ENCODE peak calls at places on chromosome 6, in six cellular contexts. T is AG04450; Y is brain microvascular endothelial cell; C is CD4-positive, alpha-beta T cell; V is tibial artery; E is left ventricle myocardium inferior. H is an unnamed sample.
A peak's percentile ranks its signal among the peaks of the same experiment; 100 is the strongest.

GRCh38 chr6:20837189-20837588 is 302.9 kb downstream of the CDKAL1 start:
- DNase-seq in T (no peak), Y (no peak), C (no peak), V (no peak), E (no peak), H (no peak)

GRCh38 chr6:150767161-150767560 is 98.3 kb upstream of the MTHFD1L start:
- DNase-seq in T (no peak), Y (no peak), C (no peak), V (no peak), E (no peak), H (no peak)

GRCh38 chr6:110476046-110476849 is at the start of gene SLC22A16:
- DNase-seq in T (no peak), Y (no peak), C (no peak), V (no peak), E (no peak), H (no peak)

GRCh38 chr6:131041814-131042213 is 21.2 kb downstream of the EPB41L2 start:
- DNase-seq in T (no peak), Y (no peak), C (no peak), V (no peak), E (no peak), H (no peak)

GRCh38 chr6:21999012-21999528 is 297.8 kb downstream of the PRL start:
- DNase-seq in T (no peak), Y (peak; percentile 72), C (no peak), V (no peak), E (no peak), H (no peak)

GRCh38 chr6:143556529-143556928 is 45.0 kb upstream of the FUCA2 start:
- DNase-seq in T (peak; percentile 66), Y (peak; percentile 97), C (no peak), V (no peak), E (no peak), H (no peak)

GRCh38 chr6:28794175-28795002 is 129.4 kb downstream of the TRIM27 start:
- DNase-seq in T (no peak), Y (peak; percentile 52), C (no peak), V (no peak), E (no peak), H (no peak)

GRCh38 chr6:104597541-104598050 is 262.1 kb downstream of the HACE1 start:
- DNase-seq in T (no peak), Y (no peak), C (no peak), V (no peak), E (no peak), H (no peak)

GRCh38 chr6:146526192-146526591 is 17.4 kb upstream of the RAB32 start:
- DNase-seq in T (no peak), Y (peak; percentile 17), C (no peak), V (no peak), E (no peak), H (no peak)

GRCh38 chr6:88263591-88263990 is 97.4 kb upstream of the CNR1 start:
- DNase-seq in T (no peak), Y (no peak), C (no peak), V (no peak), E (no peak), H (no peak)

GRCh38 chr6:2114100-2114499 is 131.3 kb downstream of the GMDS start:
- DNase-seq in T (no peak), Y (no peak), C (no peak), V (no peak), E (no peak), H (no peak)

GRCh38 chr6:16240618-16241320 is 2.4 kb downstream of the GMPR start:
- DNase-seq in T (no peak), Y (no peak), C (no peak), V (no peak), E (no peak), H (no peak)

GRCh38 chr6:169689247-169689646 is 12.6 kb downstream of the WDR27 start:
- DNase-seq in T (peak; percentile 29), Y (no peak), C (no peak), V (no peak), E (no peak), H (no peak)

GRCh38 chr6:170057034-170057734 is 233.7 kb downstream of the DLL1 start:
- DNase-seq in T (no peak), Y (no peak), C (no peak), V (peak; percentile 48), E (no peak), H (no peak)

GRCh38 chr6:43778976-43779863 is 9.2 kb downstream of the VEGFA start:
- DNase-seq in T (no peak), Y (no peak), C (no peak), V (no peak), E (no peak), H (no peak)

GRCh38 chr6:98487612-98488011 is 346.8 kb upstream of the POU3F2 start:
- DNase-seq in T (no peak), Y (no peak), C (no peak), V (no peak), E (no peak), H (no peak)

GRCh38 chr6:108797951-108798671 is 50.1 kb upstream of the ARMC2 start:
- DNase-seq in T (no peak), Y (no peak), C (no peak), V (no peak), E (no peak), H (peak; percentile 86)

GRCh38 chr6:106525111-106525884 is 104.0 kb downstream of the RTN4IP1 start:
- DNase-seq in T (no peak), Y (no peak), C (no peak), V (no peak), E (no peak), H (no peak)

GRCh38 chr6:105648276-105648675 is 245.4 kb upstream of the PREP start:
- DNase-seq in T (no peak), Y (no peak), C (no peak), V (no peak), E (no peak), H (no peak)

GRCh38 chr6:144131248-144131709 is 19.0 kb upstream of the STX11 start:
- DNase-seq in T (no peak), Y (peak; percentile 38), C (no peak), V (no peak), E (no peak), H (no peak)

GRCh38 chr6:151690303-151690702 is 117.2 kb upstream of the ESR1 start:
- DNase-seq in T (no peak), Y (no peak), C (no peak), V (no peak), E (no peak), H (no peak)

GRCh38 chr6:106799008-106799952 is 169.9 kb downstream of the QRSL1 start:
- DNase-seq in T (peak; percentile 1), Y (no peak), C (no peak), V (no peak), E (no peak), H (no peak)

GRCh38 chr6:79719248-79719975 is 88.3 kb downstream of the SH3BGRL2 start:
- DNase-seq in T (no peak), Y (peak; percentile 59), C (no peak), V (no peak), E (no peak), H (no peak)

GRCh38 chr6:1388927-1389790 is at the start of gene FOXF2:
- DNase-seq in T (no peak), Y (no peak), C (no peak), V (no peak), E (no peak), H (no peak)

GRCh38 chr6:158868122-158868480 is 48.9 kb upstream of the EZR start:
- DNase-seq in T (no peak), Y (no peak), C (no peak), V (no peak), E (no peak), H (no peak)

GRCh38 chr6:158867381-158868121 is 48.4 kb upstream of the EZR start:
- DNase-seq in T (no peak), Y (no peak), C (no peak), V (no peak), E (no peak), H (peak; percentile 51)

GRCh38 chr6:158869010-158869603 is 49.9 kb upstream of the EZR start:
- DNase-seq in T (no peak), Y (peak; percentile 9), C (no peak), V (no peak), E (no peak), H (peak; percentile 31)

GRCh38 chr6:158870418-158870957 is 51.3 kb upstream of the EZR start:
- DNase-seq in T (no peak), Y (no peak), C (no peak), V (no peak), E (no peak), H (no peak)

GRCh38 chr6:158869604-158870417 is 50.6 kb upstream of the EZR start:
- DNase-seq in T (peak; percentile 62), Y (peak; percentile 96), C (peak; percentile 96), V (peak; percentile 86), E (peak; percentile 87), H (peak; percentile 89)
- TF ChIP-seq CTCF in T (no peak), Y (peak; percentile 31), C (no peak), V (no peak), E (no peak), H (peak; percentile 18)

DNA sequence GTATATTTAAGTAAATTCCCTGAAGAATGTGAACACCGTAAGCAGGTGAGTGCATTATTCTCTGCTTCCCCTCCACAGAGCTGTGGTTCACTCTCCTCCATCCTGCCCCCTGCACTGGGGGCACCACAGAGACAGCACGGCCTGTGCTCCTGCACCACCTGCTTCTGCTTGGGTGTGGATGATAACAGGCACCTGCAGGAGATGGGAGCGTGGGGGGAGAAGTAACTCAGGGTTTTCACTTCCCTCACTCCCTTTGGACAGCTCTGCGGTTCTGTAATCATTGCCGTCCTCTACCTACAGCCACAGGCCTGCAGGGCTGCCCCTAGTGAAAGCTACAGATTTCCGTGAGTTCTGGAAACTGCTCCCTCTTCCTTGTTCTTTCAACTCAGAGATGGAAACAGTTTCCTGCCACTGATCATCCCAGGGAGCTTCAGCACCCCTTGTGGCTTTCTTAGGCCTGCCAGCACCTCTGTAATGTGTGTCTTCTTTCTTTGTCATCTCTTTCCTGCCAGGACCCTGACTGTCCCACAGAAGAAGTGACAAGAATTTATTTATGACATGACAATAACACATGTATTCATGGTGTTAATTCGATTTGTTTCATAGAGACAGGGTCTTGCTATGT is 21.3 kb upstream of the MICB start:
- DNase-seq in T (no peak), Y (no peak), C (no peak), V (no peak), E (no peak), H (no peak)
- TF ChIP-seq CTCF in T (no peak), Y (peak; percentile 14), C (no peak), V (no peak), E (no peak), H (peak; percentile 11)

GRCh38 chr6:125952764-125953501 is 3.6 kb upstream of the HINT3 start:
- DNase-seq in T (no peak), Y (peak; percentile 44), C (no peak), V (no peak), E (no peak), H (no peak)
- TF ChIP-seq CTCF in T (peak; percentile 46), Y (peak; percentile 69), C (no peak), V (no peak), E (no peak), H (peak; percentile 61)

DNA sequence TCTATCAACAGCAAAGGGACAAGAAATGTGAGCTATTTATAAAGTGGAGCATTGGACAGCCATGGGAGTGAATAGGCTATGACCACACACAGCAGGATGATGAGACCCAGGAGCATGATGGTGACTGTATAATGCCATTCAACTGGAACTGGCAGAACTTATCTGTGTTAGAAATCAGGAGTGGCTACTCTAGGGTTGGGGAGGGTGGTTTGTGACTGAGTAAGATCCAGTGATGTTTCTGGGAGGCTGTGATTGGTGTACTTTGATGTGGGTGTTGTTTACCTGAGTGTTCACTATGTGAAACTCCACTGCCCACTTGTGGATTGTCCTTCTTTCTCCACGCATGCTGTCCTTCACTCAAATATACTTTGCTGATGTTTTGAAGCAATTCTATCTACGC is 11.5 kb upstream of the HLA-B start:
- DNase-seq in T (no peak), Y (no peak), C (no peak), V (no peak), E (no peak), H (no peak)
- TF ChIP-seq CTCF in T (no peak), Y (no peak), C (no peak), V (no peak), E (no peak), H (peak; percentile 4)

H was measured in epithelial cell of proximal tubule.